ENCODE peak calls at places on chromosomes 4 and X, in nine cellular contexts. D is H7; F is ascending aorta; E is GM06990; L is CD8-positive, alpha-beta T cell; M is PC-3; N is testis; Q is effector memory CD4-positive, alpha-beta T cell; S is lung. T is an unnamed sample. For H3K27me3, the result is how much of the 10 kb centered on the place peaks cover.

GRCh38 chr4:124745988-124746801 is 33.7 kb upstream of the ANKRD50 start:
- DNase-seq in D (no peak), F (no peak), E (no peak), L (no peak), M (no peak), N (peak), Q (no peak), S (no peak), T (no peak)

GRCh38 chr4:122776916-122777315 is 44.4 kb downstream of the BBS12 start:
- DNase-seq in D (no peak), F (no peak), E (no peak), L (no peak), M (no peak), N (peak), Q (no peak), S (no peak), T (no peak)

GRCh38 chr4:632926-633325 is 7.6 kb downstream of the PDE6B start:
- DNase-seq in D (peak), F (no peak), E (no peak), L (no peak), M (no peak), N (no peak), Q (no peak), S (no peak), T (no peak)

GRCh38 chrX:130869239-130869638 is 33.8 kb downstream of the ENOX2 start:
- DNase-seq in D (no peak), F (no peak), E (no peak), L (no peak), M (no peak), N (no peak), Q (no peak), S (no peak), T (no peak)

GRCh38 chrX:53093177-53093655 is 726 bp upstream of the KANTR start:
- DNase-seq in D (peak), F (peak), E (peak), L (peak), M (peak), N (peak), Q (peak), S (peak), T (peak)

GRCh38 chr4:45693746-45694145 is 430.1 kb downstream of the GABRG1 start:
- DNase-seq in D (no peak), F (no peak), E (no peak), L (no peak), M (no peak), N (peak), Q (no peak), S (no peak), T (no peak)

GRCh38 chr4:121939690-121940089 is 12.2 kb downstream of the TRPC3 start:
- DNase-seq in D (no peak), F (no peak), E (no peak), L (no peak), M (no peak), N (no peak), Q (no peak), S (no peak), T (no peak)

GRCh38 chr4:3228881-3229280 is 20.1 kb upstream of the MSANTD1 start:
- DNase-seq in D (no peak), F (no peak), E (no peak), L (no peak), M (no peak), N (no peak), Q (no peak), S (no peak), T (no peak)

GRCh38 chrX:150332023-150332422 is 31.1 kb upstream of the MAMLD1 start:
- DNase-seq in D (no peak), F (no peak), E (no peak), L (no peak), M (no peak), N (no peak), Q (no peak), S (no peak), T (no peak)

GRCh38 chr4:141134051-141134450 is 782 bp upstream of the RNF150 start:
- DNase-seq in D (no peak), F (no peak), E (no peak), L (no peak), M (no peak), N (no peak), Q (no peak), S (no peak), T (no peak)

GRCh38 chrX:23803931-23804381 is 21.0 kb downstream of the SAT1 start:
- DNase-seq in D (no peak), F (peak), E (no peak), L (no peak), M (peak), N (peak), Q (no peak), S (peak), T (no peak)

GRCh38 chrX:150575415-150575814 is 7.0 kb downstream of the MTM1 start:
- DNase-seq in D (no peak), F (no peak), E (no peak), L (peak), M (peak), N (no peak), Q (peak), S (peak), T (no peak)

GRCh38 chr4:54635329-54635728 is 22.4 kb upstream of the KIT start:
- DNase-seq in D (no peak), F (no peak), E (no peak), L (no peak), M (no peak), N (no peak), Q (no peak), S (no peak), T (no peak)

GRCh38 chrX:19046343-19047215 is 62.7 kb upstream of the PHKA2 start:
- DNase-seq in D (no peak), F (no peak), E (no peak), L (no peak), M (peak), N (no peak), Q (no peak), S (no peak), T (no peak)

GRCh38 chrX:99371976-99372595 is 1038.0 kb downstream of the PCDH19 start:
- DNase-seq in D (no peak), F (no peak), E (no peak), L (no peak), M (no peak), N (peak), Q (no peak), S (no peak), T (no peak)

GRCh38 chr4:128802680-128803628 is 6.5 kb upstream of the JADE1 start:
- DNase-seq in D (peak), F (no peak), E (no peak), L (no peak), M (no peak), N (no peak), Q (no peak), S (no peak), T (no peak)

GRCh38 chr4:15109583-15109982 is 107.3 kb downstream of the CPEB2 start:
- DNase-seq in D (no peak), F (no peak), E (no peak), L (no peak), M (no peak), N (no peak), Q (no peak), S (no peak), T (no peak)

GRCh38 chr4:26692014-26692726 is 108.3 kb downstream of the TBC1D19 start:
- DNase-seq in D (peak), F (no peak), E (no peak), L (no peak), M (peak), N (no peak), Q (no peak), S (no peak), T (no peak)

GRCh38 chr4:101790521-101791188 is at the start of gene BANK1:
- DNase-seq in D (peak), F (peak), E (peak), L (peak), M (peak), N (peak), Q (no peak), S (peak), T (no peak)

GRCh38 chr4:117010695-117011094 is 74.7 kb downstream of the TRAM1L1 start:
- DNase-seq in D (no peak), F (no peak), E (no peak), L (no peak), M (no peak), N (no peak), Q (no peak), S (no peak), T (no peak)

GRCh38 chr4:167183036-167183435 is 51.3 kb downstream of the SPOCK3 start:
- DNase-seq in D (no peak), F (no peak), E (no peak), L (no peak), M (no peak), N (no peak), Q (no peak), S (no peak), T (no peak)

GRCh38 chrX:26522501-26522900 is 306.5 kb downstream of the MAGEB5 start:
- DNase-seq in D (peak), F (no peak), E (no peak), L (no peak), M (no peak), N (no peak), Q (no peak), S (no peak), T (no peak)

GRCh38 chr4:169615467-169616106 is 3.2 kb upstream of the NEK1 start:
- DNase-seq in D (no peak), F (no peak), E (no peak), L (no peak), M (peak), N (no peak), Q (no peak), S (no peak), T (no peak)

GRCh38 chr4:169611157-169611556 is 1.2 kb downstream of the NEK1 start:
- DNase-seq in D (no peak), F (no peak), E (no peak), L (no peak), M (no peak), N (no peak), Q (no peak), S (no peak), T (no peak)

GRCh38 chr4:169611991-169612868 is at the start of gene NEK1:
- DNase-seq in D (peak), F (peak), E (peak), L (peak), M (peak), N (peak), Q (peak), S (peak), T (peak)

GRCh38 chr4:169617306-169617705 is 3.1 kb upstream of the CLCN3 start:
- DNase-seq in D (no peak), F (no peak), E (no peak), L (no peak), M (no peak), N (no peak), Q (no peak), S (no peak), T (no peak)

DNA sequence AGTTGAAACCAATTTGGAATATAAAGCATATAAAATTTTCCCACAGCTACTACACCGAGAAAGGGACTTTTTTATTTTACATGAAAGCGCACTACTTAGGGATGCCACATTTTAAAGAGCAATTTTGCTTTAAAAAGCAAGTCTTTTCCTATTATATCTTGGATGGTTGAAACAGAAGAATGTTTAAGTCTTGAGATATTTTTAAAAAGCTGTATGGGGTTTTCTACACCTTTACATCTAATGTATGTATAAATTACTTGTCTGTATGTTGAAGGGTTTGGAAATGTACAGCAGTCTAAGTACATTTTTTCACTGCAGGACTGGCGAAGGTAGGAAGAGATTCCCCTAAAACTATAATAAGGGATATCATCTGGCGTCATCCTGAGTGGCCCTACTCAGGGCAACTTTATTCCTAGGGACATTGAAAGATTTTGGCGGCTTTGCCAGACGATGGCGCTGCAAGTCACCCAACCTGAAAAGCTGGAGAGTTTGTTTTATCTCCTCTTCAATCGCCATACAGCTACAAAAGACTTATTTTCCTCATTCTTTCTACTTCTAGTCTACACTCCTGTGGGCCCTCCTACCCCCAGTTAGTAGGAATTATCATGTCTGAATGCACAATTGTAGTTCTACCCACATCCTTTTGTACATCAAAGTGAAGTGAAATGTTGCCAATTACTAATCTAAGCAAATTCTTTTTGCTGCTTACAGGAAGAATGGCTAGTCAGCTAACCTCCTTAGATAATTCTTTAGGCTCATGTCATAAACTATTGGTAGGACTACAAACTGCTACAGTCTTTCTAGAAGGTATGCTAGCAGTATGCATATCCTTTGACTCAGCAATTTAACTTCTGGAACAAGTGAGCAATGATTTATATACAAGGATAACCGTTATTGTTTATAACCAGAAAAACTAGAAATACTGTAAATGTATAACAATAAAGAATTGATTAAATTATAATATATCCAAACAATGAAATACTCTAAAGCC is 781 bp upstream of the NEK1 start:
- DNase-seq in D (peak), F (peak), E (peak), L (peak), M (peak), N (peak), Q (peak), S (peak), T (peak)
- H3K4me3 ChIP-seq in D (peak), F (peak), E (peak), L (peak), M (peak), N (peak), Q (peak), S (peak), T (peak)

GRCh38 chrX:108447303-108447702 is 7.7 kb downstream of the COL4A5 start:
- DNase-seq in D (no peak), F (no peak), E (no peak), L (no peak), M (peak), N (no peak), Q (no peak), S (no peak), T (no peak)
- H3K27me3 ChIP-seq in D (under half), F (under half), E (under half), L (under half), M (under half), N (under half), Q (under half), S (under half), T (under half)

GRCh38 chr4:168655182-168655581 is 158.3 kb downstream of the PALLD start:
- DNase-seq in D (no peak), F (no peak), E (no peak), L (no peak), M (no peak), N (no peak), Q (no peak), S (no peak), T (no peak)
- H3K4me3 ChIP-seq in D (no peak), F (no peak), E (no peak), L (no peak), M (no peak), N (no peak), Q (no peak), S (no peak), T (no peak)

GRCh38 chrX:72309297-72310071 is 3.8 kb upstream of the CITED1 start:
- DNase-seq in D (no peak), F (no peak), E (no peak), L (no peak), M (no peak), N (no peak), Q (no peak), S (no peak), T (peak)

GRCh38 chrX:72306851-72307645 is 1.3 kb upstream of the CITED1 start:
- DNase-seq in D (peak), F (peak), E (peak), L (no peak), M (peak), N (peak), Q (peak), S (peak), T (peak)

GRCh38 chrX:72308566-72309296 is 3.0 kb upstream of the CITED1 start:
- DNase-seq in D (peak), F (peak), E (peak), L (peak), M (peak), N (peak), Q (no peak), S (peak), T (peak)

GRCh38 chrX:72307646-72308051 is 1.9 kb upstream of the CITED1 start:
- DNase-seq in D (no peak), F (no peak), E (no peak), L (no peak), M (no peak), N (no peak), Q (no peak), S (no peak), T (no peak)

DNA sequence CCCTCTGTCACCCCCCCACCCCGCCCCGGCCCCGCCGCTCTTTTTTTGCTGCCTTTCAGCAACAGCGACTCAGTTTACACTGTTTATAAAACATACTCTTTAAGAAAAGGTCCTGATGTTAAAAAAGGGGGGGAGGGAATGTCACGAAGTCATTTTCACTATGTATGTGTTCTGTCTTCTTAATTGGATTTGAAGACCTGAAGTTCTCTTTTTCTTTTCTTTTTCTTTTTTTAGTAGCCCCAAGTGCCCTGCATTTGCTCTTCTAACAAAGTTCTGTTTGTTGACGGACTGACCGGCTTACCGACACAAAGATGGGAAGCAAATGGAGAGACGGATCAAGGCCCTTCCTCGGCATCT is 2.5 kb upstream of the CITED1 start:
- DNase-seq in D (no peak), F (no peak), E (no peak), L (no peak), M (no peak), N (no peak), Q (no peak), S (no peak), T (no peak)
- H3K27me3 ChIP-seq in D (half or more), F (under half), E (under half), L (under half), M (under half), N (under half), Q (half or more), S (under half), T (under half)

GRCh38 chrX:15911729-15912550 is 57.3 kb upstream of the AP1S2 start:
- DNase-seq in D (no peak), F (no peak), E (peak), L (no peak), M (peak), N (no peak), Q (no peak), S (no peak), T (no peak)
- H3K4me3 ChIP-seq in D (no peak), F (no peak), E (no peak), L (no peak), M (no peak), N (no peak), Q (no peak), S (no peak), T (no peak)

T was measured in WERI-Rb-1.